ENCODE peak calls at places on chromosomes 13 and 19, in five cellular contexts. T is EH, Q is neural crest cell, J is endothelial cell, Z is HFFc6. O is an unnamed sample.

GRCh38 chr19:4556574-4557185 is 2.8 kb downstream of the SEMA6B start:
- DNase-seq in T (peak), Q (peak), J (no peak), Z (no peak), O (no peak)

GRCh38 chr13:73465629-73465974 is 406.8 kb downstream of the KLF5 start:
- DNase-seq in T (peak), Q (no peak), J (no peak), Z (peak), O (no peak)

GRCh38 chr19:55156202-55157063 is 1.1 kb downstream of the TNNI3 start:
- DNase-seq in T (peak), Q (peak), J (peak), Z (no peak), O (no peak)

GRCh38 chr19:41933131-41933458 is 4.8 kb upstream of the ERFL start:
- DNase-seq in T (no peak), Q (no peak), J (no peak), Z (no peak), O (no peak)

GRCh38 chr13:44263920-44264610 is 109.6 kb upstream of the SERP2 start:
- DNase-seq in T (no peak), Q (no peak), J (no peak), Z (no peak), O (no peak)

GRCh38 chr13:91211548-91211947 is 135.9 kb upstream of the MIR17HG start:
- DNase-seq in T (no peak), Q (no peak), J (no peak), Z (no peak), O (no peak)

GRCh38 chr19:35874392-35874930 is 6.1 kb downstream of the APLP1 start:
- DNase-seq in T (no peak), Q (no peak), J (no peak), Z (no peak), O (no peak)

GRCh38 chr19:53463263-53463662 is 4.3 kb upstream of the ZNF813 start:
- DNase-seq in T (peak), Q (no peak), J (peak), Z (no peak), O (no peak)

GRCh38 chr19:41428481-41428859 is 1.3 kb upstream of the B3GNT8 start:
- DNase-seq in T (no peak), Q (no peak), J (no peak), Z (no peak), O (no peak)

GRCh38 chr13:60328073-60328472 is 68.9 kb upstream of the TDRD3 start:
- DNase-seq in T (no peak), Q (no peak), J (no peak), Z (no peak), O (no peak)

GRCh38 chr19:15631817-15632216 is 8.9 kb upstream of the CYP4F3 start:
- DNase-seq in T (peak), Q (no peak), J (no peak), Z (no peak), O (no peak)

GRCh38 chr19:54724644-54725043 is 402 bp downstream of the KIR3DL3 start:
- DNase-seq in T (no peak), Q (no peak), J (no peak), Z (no peak), O (no peak)

GRCh38 chr19:3606690-3607289 is at the start of gene TBXA2R:
- DNase-seq in T (peak), Q (no peak), J (peak), Z (peak), O (no peak)

GRCh38 chr19:47157455-47158321 is 27.1 kb downstream of the SAE1 start:
- DNase-seq in T (peak), Q (peak), J (peak), Z (peak), O (no peak)

GRCh38 chr13:19713186-19713965 is 69.4 kb downstream of the PSPC1 start:
- DNase-seq in T (peak), Q (no peak), J (no peak), Z (peak), O (peak)

GRCh38 chr19:39160889-39161672 is 35.5 kb downstream of the PAK4 start:
- DNase-seq in T (no peak), Q (no peak), J (no peak), Z (no peak), O (no peak)

GRCh38 chr19:1285737-1286360 is at the start of gene EFNA2:
- DNase-seq in T (no peak), Q (no peak), J (no peak), Z (no peak), O (no peak)

GRCh38 chr19:29277107-29277506 is 64.2 kb upstream of the UQCRFS1 start:
- DNase-seq in T (peak), Q (no peak), J (no peak), Z (no peak), O (no peak)

GRCh38 chr19:38021356-38021755 is 114.3 kb downstream of the SIPA1L3 start:
- DNase-seq in T (peak), Q (no peak), J (no peak), Z (peak), O (no peak)

GRCh38 chr19:53879145-53880037 is 2.6 kb upstream of the PRKCG start:
- DNase-seq in T (peak), Q (peak), J (peak), Z (peak), O (peak)

GRCh38 chr13:80215368-80215767 is 125.6 kb downstream of the SPRY2 start:
- DNase-seq in T (peak), Q (no peak), J (no peak), Z (peak), O (no peak)

GRCh38 chr13:30808600-30808999 is 73.3 kb downstream of the ALOX5AP start:
- DNase-seq in T (peak), Q (no peak), J (no peak), Z (no peak), O (no peak)

GRCh38 chr13:53068841-53069520 is 40.4 kb downstream of the OLFM4 start:
- DNase-seq in T (no peak), Q (no peak), J (no peak), Z (no peak), O (no peak)

GRCh38 chr19:10817291-10818038 is 18.5 kb downstream of the TMED1 start:
- DNase-seq in T (peak), Q (no peak), J (no peak), Z (peak), O (no peak)

GRCh38 chr19:1855040-1855827 is 7.0 kb upstream of the REXO1 start:
- DNase-seq in T (peak), Q (peak), J (peak), Z (peak), O (peak)

GRCh38 chr19:6828698-6829633 is 56.5 kb downstream of the VAV1 start:
- DNase-seq in T (no peak), Q (no peak), J (no peak), Z (no peak), O (no peak)

GRCh38 chr19:439167-439900 is 21.5 kb downstream of the SHC2 start:
- DNase-seq in T (no peak), Q (no peak), J (no peak), Z (no peak), O (no peak)

GRCh38 chr19:39126593-39127187 is 1.1 kb downstream of the PAK4 start:
- DNase-seq in T (peak), Q (no peak), J (no peak), Z (no peak), O (peak)

GRCh38 chr19:40270362-40271089 is 14.6 kb downstream of the AKT2 start:
- DNase-seq in T (no peak), Q (no peak), J (no peak), Z (no peak), O (no peak)